ENCODE peak calls at places on chromosomes 12 and 14, in seven cellular contexts. One of them, this sample, is unnamed.

GRCh38 chr12:113162102-113163029 is 12.8 kb downstream of the CFAP73 start:
- DNase-seq in stimulated activated CD8-positive, alpha-beta memory T cell treated with anti-CD3 and anti-CD28 coated beads, Interleukin-2, amount 100 ng/mL, for 1 hour: no peak
- DNase-seq in osteoblast: peak
- DNase-seq in neural progenitor cell: peak
- DNase-seq in EL: peak
- DNase-seq in stimulated activated CD4-positive, alpha-beta T cell treated with anti-CD3 and anti-CD28 coated beads, Interleukin-2, amount 100 ng/mL, for 48 hours: no peak
- DNase-seq in globus pallidus: no peak
- DNase-seq in this sample: peak

GRCh38 chr14:32576088-32576795 is 247.1 kb downstream of the AKAP6 start:
- DNase-seq in neural progenitor cell: peak
- DNase-seq in stimulated activated CD8-positive, alpha-beta memory T cell treated with anti-CD3 and anti-CD28 coated beads, Interleukin-2, amount 100 ng/mL, for 1 hour: peak
- DNase-seq in osteoblast: peak
- DNase-seq in stimulated activated CD4-positive, alpha-beta T cell treated with anti-CD3 and anti-CD28 coated beads, Interleukin-2, amount 100 ng/mL, for 48 hours: peak
- DNase-seq in EL: peak
- DNase-seq in globus pallidus: peak
- DNase-seq in this sample: peak

GRCh38 chr14:92224348-92224954 is 98.5 kb upstream of the SLC24A4 start:
- DNase-seq in stimulated activated CD8-positive, alpha-beta memory T cell treated with anti-CD3 and anti-CD28 coated beads, Interleukin-2, amount 100 ng/mL, for 1 hour: no peak
- DNase-seq in osteoblast: no peak
- DNase-seq in globus pallidus: no peak
- DNase-seq in stimulated activated CD4-positive, alpha-beta T cell treated with anti-CD3 and anti-CD28 coated beads, Interleukin-2, amount 100 ng/mL, for 48 hours: no peak
- DNase-seq in neural progenitor cell: no peak
- DNase-seq in EL: no peak
- DNase-seq in this sample: no peak

GRCh38 chr14:101933209-101933608 is 31.2 kb upstream of the DYNC1H1 start:
- DNase-seq in stimulated activated CD4-positive, alpha-beta T cell treated with anti-CD3 and anti-CD28 coated beads, Interleukin-2, amount 100 ng/mL, for 48 hours: no peak
- DNase-seq in osteoblast: no peak
- DNase-seq in EL: no peak
- DNase-seq in globus pallidus: no peak
- DNase-seq in stimulated activated CD8-positive, alpha-beta memory T cell treated with anti-CD3 and anti-CD28 coated beads, Interleukin-2, amount 100 ng/mL, for 1 hour: no peak
- DNase-seq in neural progenitor cell: no peak
- DNase-seq in this sample: no peak

GRCh38 chr14:100782516-100783320 is 43.2 kb upstream of the MEG3 start:
- DNase-seq in neural progenitor cell: no peak
- DNase-seq in stimulated activated CD4-positive, alpha-beta T cell treated with anti-CD3 and anti-CD28 coated beads, Interleukin-2, amount 100 ng/mL, for 48 hours: no peak
- DNase-seq in stimulated activated CD8-positive, alpha-beta memory T cell treated with anti-CD3 and anti-CD28 coated beads, Interleukin-2, amount 100 ng/mL, for 1 hour: no peak
- DNase-seq in osteoblast: no peak
- DNase-seq in EL: no peak
- DNase-seq in globus pallidus: no peak
- DNase-seq in this sample: no peak

GRCh38 chr12:79886917-79887519 is 47.9 kb downstream of the PPP1R12A start:
- DNase-seq in globus pallidus: peak
- DNase-seq in stimulated activated CD8-positive, alpha-beta memory T cell treated with anti-CD3 and anti-CD28 coated beads, Interleukin-2, amount 100 ng/mL, for 1 hour: no peak
- DNase-seq in osteoblast: no peak
- DNase-seq in neural progenitor cell: peak
- DNase-seq in stimulated activated CD4-positive, alpha-beta T cell treated with anti-CD3 and anti-CD28 coated beads, Interleukin-2, amount 100 ng/mL, for 48 hours: no peak
- DNase-seq in EL: peak
- DNase-seq in this sample: peak

GRCh38 chr14:69152181-69152943 is 557 bp downstream of the DCAF5 start:
- DNase-seq in stimulated activated CD4-positive, alpha-beta T cell treated with anti-CD3 and anti-CD28 coated beads, Interleukin-2, amount 100 ng/mL, for 48 hours: no peak
- DNase-seq in osteoblast: peak
- DNase-seq in globus pallidus: peak
- DNase-seq in EL: peak
- DNase-seq in stimulated activated CD8-positive, alpha-beta memory T cell treated with anti-CD3 and anti-CD28 coated beads, Interleukin-2, amount 100 ng/mL, for 1 hour: no peak
- DNase-seq in neural progenitor cell: peak
- DNase-seq in this sample: peak

GRCh38 chr14:52338282-52338681 is 24.2 kb downstream of the PTGER2 start:
- DNase-seq in stimulated activated CD8-positive, alpha-beta memory T cell treated with anti-CD3 and anti-CD28 coated beads, Interleukin-2, amount 100 ng/mL, for 1 hour: no peak
- DNase-seq in osteoblast: peak
- DNase-seq in stimulated activated CD4-positive, alpha-beta T cell treated with anti-CD3 and anti-CD28 coated beads, Interleukin-2, amount 100 ng/mL, for 48 hours: no peak
- DNase-seq in globus pallidus: no peak
- DNase-seq in EL: peak
- DNase-seq in neural progenitor cell: no peak
- DNase-seq in this sample: peak

GRCh38 chr14:28406181-28406580 is 360.4 kb upstream of the FOXG1 start:
- DNase-seq in stimulated activated CD8-positive, alpha-beta memory T cell treated with anti-CD3 and anti-CD28 coated beads, Interleukin-2, amount 100 ng/mL, for 1 hour: no peak
- DNase-seq in neural progenitor cell: no peak
- DNase-seq in stimulated activated CD4-positive, alpha-beta T cell treated with anti-CD3 and anti-CD28 coated beads, Interleukin-2, amount 100 ng/mL, for 48 hours: no peak
- DNase-seq in EL: no peak
- DNase-seq in globus pallidus: no peak
- DNase-seq in osteoblast: peak
- DNase-seq in this sample: peak

GRCh38 chr12:15435597-15435996 is 113.3 kb downstream of the PTPRO start:
- DNase-seq in stimulated activated CD4-positive, alpha-beta T cell treated with anti-CD3 and anti-CD28 coated beads, Interleukin-2, amount 100 ng/mL, for 48 hours: no peak
- DNase-seq in globus pallidus: no peak
- DNase-seq in stimulated activated CD8-positive, alpha-beta memory T cell treated with anti-CD3 and anti-CD28 coated beads, Interleukin-2, amount 100 ng/mL, for 1 hour: no peak
- DNase-seq in EL: no peak
- DNase-seq in neural progenitor cell: no peak
- DNase-seq in osteoblast: no peak
- DNase-seq in this sample: peak

GRCh38 chr12:20317554-20317953 is 50.8 kb upstream of the PDE3A start:
- DNase-seq in neural progenitor cell: no peak
- DNase-seq in stimulated activated CD8-positive, alpha-beta memory T cell treated with anti-CD3 and anti-CD28 coated beads, Interleukin-2, amount 100 ng/mL, for 1 hour: no peak
- DNase-seq in EL: no peak
- DNase-seq in stimulated activated CD4-positive, alpha-beta T cell treated with anti-CD3 and anti-CD28 coated beads, Interleukin-2, amount 100 ng/mL, for 48 hours: no peak
- DNase-seq in osteoblast: no peak
- DNase-seq in globus pallidus: no peak
- DNase-seq in this sample: no peak

GRCh38 chr12:92444763-92445162 is 258.0 kb upstream of the PLEKHG7 start:
- DNase-seq in osteoblast: no peak
- DNase-seq in EL: no peak
- DNase-seq in neural progenitor cell: no peak
- DNase-seq in stimulated activated CD4-positive, alpha-beta T cell treated with anti-CD3 and anti-CD28 coated beads, Interleukin-2, amount 100 ng/mL, for 48 hours: no peak
- DNase-seq in globus pallidus: peak
- DNase-seq in stimulated activated CD8-positive, alpha-beta memory T cell treated with anti-CD3 and anti-CD28 coated beads, Interleukin-2, amount 100 ng/mL, for 1 hour: no peak
- DNase-seq in this sample: no peak

GRCh38 chr12:56053407-56053893 is 11.7 kb downstream of the RPS26 start:
- DNase-seq in stimulated activated CD8-positive, alpha-beta memory T cell treated with anti-CD3 and anti-CD28 coated beads, Interleukin-2, amount 100 ng/mL, for 1 hour: no peak
- DNase-seq in neural progenitor cell: no peak
- DNase-seq in osteoblast: no peak
- DNase-seq in stimulated activated CD4-positive, alpha-beta T cell treated with anti-CD3 and anti-CD28 coated beads, Interleukin-2, amount 100 ng/mL, for 48 hours: no peak
- DNase-seq in EL: no peak
- DNase-seq in globus pallidus: no peak
- DNase-seq in this sample: no peak

GRCh38 chr12:52037248-52037861 is 13.9 kb upstream of the NR4A1 start:
- DNase-seq in globus pallidus: no peak
- DNase-seq in stimulated activated CD8-positive, alpha-beta memory T cell treated with anti-CD3 and anti-CD28 coated beads, Interleukin-2, amount 100 ng/mL, for 1 hour: no peak
- DNase-seq in EL: peak
- DNase-seq in stimulated activated CD4-positive, alpha-beta T cell treated with anti-CD3 and anti-CD28 coated beads, Interleukin-2, amount 100 ng/mL, for 48 hours: no peak
- DNase-seq in neural progenitor cell: peak
- DNase-seq in osteoblast: peak
- DNase-seq in this sample: peak

GRCh38 chr12:53793221-53793620 is 41.4 kb upstream of the CISTR start:
- DNase-seq in globus pallidus: no peak
- DNase-seq in stimulated activated CD4-positive, alpha-beta T cell treated with anti-CD3 and anti-CD28 coated beads, Interleukin-2, amount 100 ng/mL, for 48 hours: no peak
- DNase-seq in EL: no peak
- DNase-seq in osteoblast: no peak
- DNase-seq in stimulated activated CD8-positive, alpha-beta memory T cell treated with anti-CD3 and anti-CD28 coated beads, Interleukin-2, amount 100 ng/mL, for 1 hour: no peak
- DNase-seq in neural progenitor cell: no peak
- DNase-seq in this sample: no peak

GRCh38 chr12:66541446-66541845 is 137.4 kb downstream of the GRIP1 start:
- DNase-seq in globus pallidus: no peak
- DNase-seq in neural progenitor cell: no peak
- DNase-seq in stimulated activated CD8-positive, alpha-beta memory T cell treated with anti-CD3 and anti-CD28 coated beads, Interleukin-2, amount 100 ng/mL, for 1 hour: no peak
- DNase-seq in EL: no peak
- DNase-seq in stimulated activated CD4-positive, alpha-beta T cell treated with anti-CD3 and anti-CD28 coated beads, Interleukin-2, amount 100 ng/mL, for 48 hours: no peak
- DNase-seq in osteoblast: no peak
- DNase-seq in this sample: no peak

GRCh38 chr12:12327802-12328201 is 22.2 kb downstream of the MANSC1 start:
- DNase-seq in stimulated activated CD8-positive, alpha-beta memory T cell treated with anti-CD3 and anti-CD28 coated beads, Interleukin-2, amount 100 ng/mL, for 1 hour: no peak
- DNase-seq in globus pallidus: peak
- DNase-seq in stimulated activated CD4-positive, alpha-beta T cell treated with anti-CD3 and anti-CD28 coated beads, Interleukin-2, amount 100 ng/mL, for 48 hours: peak
- DNase-seq in osteoblast: no peak
- DNase-seq in EL: peak
- DNase-seq in neural progenitor cell: peak
- DNase-seq in this sample: peak

GRCh38 chr12:26513357-26514043 is 318.1 kb downstream of the SSPN start:
- DNase-seq in neural progenitor cell: no peak
- DNase-seq in stimulated activated CD8-positive, alpha-beta memory T cell treated with anti-CD3 and anti-CD28 coated beads, Interleukin-2, amount 100 ng/mL, for 1 hour: no peak
- DNase-seq in EL: no peak
- DNase-seq in stimulated activated CD4-positive, alpha-beta T cell treated with anti-CD3 and anti-CD28 coated beads, Interleukin-2, amount 100 ng/mL, for 48 hours: no peak
- DNase-seq in globus pallidus: peak
- DNase-seq in osteoblast: no peak
- DNase-seq in this sample: no peak

GRCh38 chr12:82176016-82176415 is 182.2 kb downstream of the CCDC59 start:
- DNase-seq in neural progenitor cell: no peak
- DNase-seq in globus pallidus: no peak
- DNase-seq in EL: no peak
- DNase-seq in osteoblast: no peak
- DNase-seq in stimulated activated CD8-positive, alpha-beta memory T cell treated with anti-CD3 and anti-CD28 coated beads, Interleukin-2, amount 100 ng/mL, for 1 hour: no peak
- DNase-seq in stimulated activated CD4-positive, alpha-beta T cell treated with anti-CD3 and anti-CD28 coated beads, Interleukin-2, amount 100 ng/mL, for 48 hours: no peak
- DNase-seq in this sample: peak

This sample was measured in astrocyte of the spinal cord.